ENCODE peak calls at places on chromosomes 7 and 10, in five cellular contexts. One of them, this sample, is unnamed.
A peak's percentile ranks its signal among the peaks of the same experiment; 100 is the strongest.

GRCh38 chr7:88344956-88345832 is 38.5 kb upstream of the STEAP4 start:
- DNase-seq in K562: peak; percentile 13
- DNase-seq in IMR-90: no peak
- DNase-seq in tibial nerve: peak; percentile 45
- DNase-seq in NB4: peak; percentile 46
- DNase-seq in this sample: peak; percentile 52

GRCh38 chr10:102230264-102230860 is 4.3 kb downstream of the ELOVL3 start:
- DNase-seq in K562: peak; percentile 51
- DNase-seq in IMR-90: peak; percentile 42
- DNase-seq in tibial nerve: no peak
- DNase-seq in NB4: peak; percentile 80
- DNase-seq in this sample: peak; percentile 55

GRCh38 chr7:151251926-151252835 is 3.7 kb upstream of the SMARCD3 start:
- DNase-seq in K562: peak; percentile 96
- DNase-seq in IMR-90: peak; percentile 69
- DNase-seq in tibial nerve: peak; percentile 45
- DNase-seq in NB4: no peak
- DNase-seq in this sample: peak; percentile 72

GRCh38 chr10:50439806-50440205 is 183.9 kb downstream of the SGMS1 start:
- DNase-seq in K562: no peak
- DNase-seq in IMR-90: peak; percentile 42
- DNase-seq in tibial nerve: no peak
- DNase-seq in NB4: no peak
- DNase-seq in this sample: no peak

GRCh38 chr10:105207596-105207995 is 566.5 kb downstream of the SORCS3 start:
- DNase-seq in K562: no peak
- DNase-seq in IMR-90: no peak
- DNase-seq in tibial nerve: no peak
- DNase-seq in NB4: no peak
- DNase-seq in this sample: no peak

GRCh38 chr7:33495207-33495606 is 365.8 kb downstream of the BBS9 start:
- DNase-seq in K562: no peak
- DNase-seq in IMR-90: peak; percentile 46
- DNase-seq in tibial nerve: peak; percentile 21
- DNase-seq in NB4: no peak
- DNase-seq in this sample: no peak

GRCh38 chr7:36396150-36396549 is 6.5 kb downstream of the ANLN start:
- DNase-seq in K562: no peak
- DNase-seq in IMR-90: peak; percentile 75
- DNase-seq in tibial nerve: no peak
- DNase-seq in NB4: peak; percentile 41
- DNase-seq in this sample: no peak

GRCh38 chr7:91565499-91566331 is 301.5 kb downstream of the FZD1 start:
- DNase-seq in K562: no peak
- DNase-seq in IMR-90: no peak
- DNase-seq in tibial nerve: peak; percentile 41
- DNase-seq in NB4: no peak
- DNase-seq in this sample: peak; percentile 51

GRCh38 chr7:71750290-71750689 is 618.3 kb downstream of the GALNT17 start:
- DNase-seq in K562: no peak
- DNase-seq in IMR-90: no peak
- DNase-seq in tibial nerve: no peak
- DNase-seq in NB4: no peak
- DNase-seq in this sample: no peak

GRCh38 chr10:48215148-48215982 is 59.1 kb downstream of the FRMPD2 start:
- DNase-seq in K562: peak; percentile 79
- DNase-seq in IMR-90: peak; percentile 20
- DNase-seq in tibial nerve: no peak
- DNase-seq in NB4: peak; percentile 74
- DNase-seq in this sample: peak; percentile 73

GRCh38 chr7:103116511-103116910 is 32.4 kb downstream of the NAPEPLD start:
- DNase-seq in K562: no peak
- DNase-seq in IMR-90: no peak
- DNase-seq in tibial nerve: no peak
- DNase-seq in NB4: no peak
- DNase-seq in this sample: no peak

GRCh38 chr10:17272648-17273047 is 44.6 kb downstream of the VIM start:
- DNase-seq in K562: no peak
- DNase-seq in IMR-90: no peak
- DNase-seq in tibial nerve: no peak
- DNase-seq in NB4: no peak
- DNase-seq in this sample: no peak

GRCh38 chr7:55369427-55369826 is 4.3 kb downstream of the LANCL2 start:
- DNase-seq in K562: no peak
- DNase-seq in IMR-90: peak; percentile 95
- DNase-seq in tibial nerve: no peak
- DNase-seq in NB4: no peak
- DNase-seq in this sample: no peak

GRCh38 chr7:123437447-123437995 is 96.9 kb downstream of the IQUB start:
- DNase-seq in K562: no peak
- DNase-seq in IMR-90: no peak
- DNase-seq in tibial nerve: no peak
- DNase-seq in NB4: peak; percentile 12
- DNase-seq in this sample: no peak

GRCh38 chr10:100183482-100183881 is 2.3 kb downstream of the ERLIN1 start:
- DNase-seq in K562: no peak
- DNase-seq in IMR-90: peak; percentile 10
- DNase-seq in tibial nerve: no peak
- DNase-seq in NB4: peak; percentile 92
- DNase-seq in this sample: no peak

GRCh38 chr7:149690688-149691446 is 82.5 kb downstream of the ZNF467 start:
- DNase-seq in K562: peak; percentile 84
- DNase-seq in IMR-90: peak; percentile 71
- DNase-seq in tibial nerve: peak; percentile 67
- DNase-seq in NB4: peak; percentile 86
- DNase-seq in this sample: peak; percentile 46

GRCh38 chr7:50355817-50356178 is 51.3 kb downstream of the IKZF1 start:
- DNase-seq in K562: peak; percentile 81
- DNase-seq in IMR-90: no peak
- DNase-seq in tibial nerve: no peak
- DNase-seq in NB4: peak; percentile 49
- DNase-seq in this sample: no peak

GRCh38 chr10:16441106-16441850 is 4.5 kb downstream of the PTER start:
- DNase-seq in K562: no peak
- DNase-seq in IMR-90: peak; percentile 19
- DNase-seq in tibial nerve: no peak
- DNase-seq in NB4: no peak
- DNase-seq in this sample: no peak

GRCh38 chr7:111089822-111090426 is 1.0 kb upstream of the LRRN3 start:
- DNase-seq in K562: peak; percentile 72
- DNase-seq in IMR-90: peak; percentile 64
- DNase-seq in tibial nerve: no peak
- DNase-seq in NB4: peak; percentile 56
- DNase-seq in this sample: no peak

GRCh38 chr10:43090188-43090587 is 13.3 kb downstream of the RET start:
- DNase-seq in K562: no peak
- DNase-seq in IMR-90: no peak
- DNase-seq in tibial nerve: no peak
- DNase-seq in NB4: no peak
- DNase-seq in this sample: peak; percentile 44

GRCh38 chr7:26937956-26938623 is 73.7 kb upstream of the SKAP2 start:
- DNase-seq in K562: no peak
- DNase-seq in IMR-90: no peak
- DNase-seq in tibial nerve: no peak
- DNase-seq in NB4: no peak
- DNase-seq in this sample: no peak

GRCh38 chr7:5218564-5219360 is 28.7 kb downstream of the WIPI2 start:
- DNase-seq in K562: no peak
- DNase-seq in IMR-90: no peak
- DNase-seq in tibial nerve: no peak
- DNase-seq in NB4: peak; percentile 94
- DNase-seq in this sample: peak; percentile 36

GRCh38 chr10:132111871-132112341 is 46.2 kb downstream of the JAKMIP3 start:
- DNase-seq in K562: no peak
- DNase-seq in IMR-90: no peak
- DNase-seq in tibial nerve: no peak
- DNase-seq in NB4: no peak
- DNase-seq in this sample: no peak

DNA sequence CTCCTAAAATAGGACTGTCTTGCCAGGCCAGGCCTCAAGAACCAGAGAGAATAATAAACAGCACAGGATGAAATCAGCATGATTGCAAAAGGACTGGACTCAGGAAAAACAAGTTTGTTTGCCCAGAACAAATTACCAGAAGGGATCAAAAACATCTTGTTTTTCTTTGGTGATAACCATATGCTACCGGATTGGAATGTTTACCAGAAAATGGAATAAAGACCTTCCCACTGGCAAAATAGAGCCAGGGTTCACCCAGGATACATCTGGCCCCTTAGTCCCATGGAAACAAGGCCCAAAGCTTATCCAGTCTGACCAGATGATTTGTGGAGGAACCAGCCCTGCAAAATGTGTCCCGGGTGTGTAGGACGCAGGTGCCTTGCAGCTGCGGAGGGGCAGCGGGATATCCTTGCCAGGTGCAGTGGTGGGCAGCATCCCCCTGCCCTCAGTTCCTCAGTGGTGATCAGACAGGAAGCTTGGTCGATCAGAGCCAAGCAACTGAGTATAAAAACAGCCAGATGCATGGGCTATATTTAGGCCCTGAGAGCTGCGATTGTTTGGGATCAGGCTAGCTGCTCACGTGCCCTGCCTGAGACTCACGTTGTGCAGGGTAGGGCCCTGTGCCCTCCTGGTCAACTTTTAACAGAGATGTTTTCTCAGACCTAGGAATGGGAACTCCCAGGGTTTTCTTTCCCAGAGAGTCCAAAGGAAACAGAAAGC is 4.6 kb upstream of the ZNF22 start:
- DNase-seq in K562: no peak
- DNase-seq in IMR-90: peak; percentile 71
- DNase-seq in tibial nerve: peak; percentile 79
- DNase-seq in NB4: peak; percentile 59
- DNase-seq in this sample: peak; percentile 59
- TF ChIP-seq POLR2A in K562: no peak
- TF ChIP-seq POLR2A in IMR-90: no peak
- TF ChIP-seq POLR2A in tibial nerve: no peak
- TF ChIP-seq POLR2A in NB4: no peak
- TF ChIP-seq POLR2A in this sample: no peak

DNA sequence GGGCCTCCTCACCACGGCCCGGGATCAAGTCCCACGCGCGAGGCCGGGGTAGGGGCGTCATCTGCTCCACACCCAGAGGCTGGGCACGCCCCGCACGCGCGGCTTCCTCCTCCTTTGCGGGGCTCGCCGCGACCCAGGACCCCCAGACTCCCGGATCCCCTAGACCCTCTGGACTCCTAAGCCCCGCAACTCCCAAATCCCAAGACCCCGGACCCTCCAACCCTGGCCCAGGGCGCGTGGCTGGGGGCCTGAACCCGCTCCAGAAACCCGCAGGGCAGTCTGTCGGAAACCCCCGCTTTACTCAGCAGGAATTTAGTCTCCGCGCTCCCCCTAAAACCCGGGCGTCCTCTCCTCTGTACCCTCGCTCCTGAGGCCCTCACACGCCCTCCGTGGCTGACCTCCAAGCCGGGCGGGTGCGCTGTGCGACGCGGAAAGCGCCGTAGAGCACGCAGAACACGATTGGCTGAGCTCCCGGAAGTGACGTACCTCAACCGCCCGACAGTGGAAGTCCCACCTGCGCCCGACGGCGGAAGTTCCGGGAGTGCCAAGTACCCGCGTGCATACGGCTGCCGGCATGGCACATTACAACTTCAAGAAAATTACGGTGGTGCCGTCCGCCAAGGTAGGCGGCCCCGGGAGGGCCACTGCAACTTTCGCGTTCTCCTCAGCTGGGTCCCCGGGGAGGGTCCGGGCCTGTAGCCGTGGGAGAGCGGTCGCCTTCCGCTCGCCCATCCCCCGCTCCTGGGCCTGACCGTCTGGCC is at the start of gene GTPBP4:
- DNase-seq in K562: peak; percentile 94
- DNase-seq in IMR-90: peak; percentile 97
- DNase-seq in tibial nerve: peak; percentile 98
- DNase-seq in NB4: peak; percentile 99
- DNase-seq in this sample: peak; percentile 99
- H3K4me3 ChIP-seq in K562: peak within 1 kb of the TSS; percentile 94
- H3K4me3 ChIP-seq in IMR-90: peak within 1 kb of the TSS; percentile 63
- H3K4me3 ChIP-seq in tibial nerve: peak within 1 kb of the TSS; percentile 70
- H3K4me3 ChIP-seq in NB4: peak within 1 kb of the TSS; percentile 89
- H3K4me3 ChIP-seq in this sample: peak within 1 kb of the TSS; percentile 100

GRCh38 chr10:21095494-21096055 is 198.5 kb upstream of the NEBL start:
- DNase-seq in K562: no peak
- DNase-seq in IMR-90: no peak
- DNase-seq in tibial nerve: no peak
- DNase-seq in NB4: no peak
- DNase-seq in this sample: no peak

GRCh38 chr10:21099291-21099800 is 202.2 kb upstream of the NEBL start:
- DNase-seq in K562: no peak
- DNase-seq in IMR-90: no peak
- DNase-seq in tibial nerve: no peak
- DNase-seq in NB4: no peak
- DNase-seq in this sample: no peak

GRCh38 chr10:21097926-21098355 is 200.8 kb upstream of the NEBL start:
- DNase-seq in K562: no peak
- DNase-seq in IMR-90: no peak
- DNase-seq in tibial nerve: no peak
- DNase-seq in NB4: no peak
- DNase-seq in this sample: no peak

GRCh38 chr10:21092683-21093524 is 195.8 kb upstream of the NEBL start:
- DNase-seq in K562: no peak
- DNase-seq in IMR-90: no peak
- DNase-seq in tibial nerve: no peak
- DNase-seq in NB4: no peak
- DNase-seq in this sample: no peak

GRCh38 chr10:21095073-21095472 is 198.0 kb upstream of the NEBL start:
- DNase-seq in K562: no peak
- DNase-seq in IMR-90: no peak
- DNase-seq in tibial nerve: no peak
- DNase-seq in NB4: no peak
- DNase-seq in this sample: no peak
- TF ChIP-seq POLR2A in K562: no peak
- TF ChIP-seq POLR2A in IMR-90: no peak
- TF ChIP-seq POLR2A in tibial nerve: no peak
- TF ChIP-seq POLR2A in NB4: no peak
- TF ChIP-seq POLR2A in this sample: no peak

DNA sequence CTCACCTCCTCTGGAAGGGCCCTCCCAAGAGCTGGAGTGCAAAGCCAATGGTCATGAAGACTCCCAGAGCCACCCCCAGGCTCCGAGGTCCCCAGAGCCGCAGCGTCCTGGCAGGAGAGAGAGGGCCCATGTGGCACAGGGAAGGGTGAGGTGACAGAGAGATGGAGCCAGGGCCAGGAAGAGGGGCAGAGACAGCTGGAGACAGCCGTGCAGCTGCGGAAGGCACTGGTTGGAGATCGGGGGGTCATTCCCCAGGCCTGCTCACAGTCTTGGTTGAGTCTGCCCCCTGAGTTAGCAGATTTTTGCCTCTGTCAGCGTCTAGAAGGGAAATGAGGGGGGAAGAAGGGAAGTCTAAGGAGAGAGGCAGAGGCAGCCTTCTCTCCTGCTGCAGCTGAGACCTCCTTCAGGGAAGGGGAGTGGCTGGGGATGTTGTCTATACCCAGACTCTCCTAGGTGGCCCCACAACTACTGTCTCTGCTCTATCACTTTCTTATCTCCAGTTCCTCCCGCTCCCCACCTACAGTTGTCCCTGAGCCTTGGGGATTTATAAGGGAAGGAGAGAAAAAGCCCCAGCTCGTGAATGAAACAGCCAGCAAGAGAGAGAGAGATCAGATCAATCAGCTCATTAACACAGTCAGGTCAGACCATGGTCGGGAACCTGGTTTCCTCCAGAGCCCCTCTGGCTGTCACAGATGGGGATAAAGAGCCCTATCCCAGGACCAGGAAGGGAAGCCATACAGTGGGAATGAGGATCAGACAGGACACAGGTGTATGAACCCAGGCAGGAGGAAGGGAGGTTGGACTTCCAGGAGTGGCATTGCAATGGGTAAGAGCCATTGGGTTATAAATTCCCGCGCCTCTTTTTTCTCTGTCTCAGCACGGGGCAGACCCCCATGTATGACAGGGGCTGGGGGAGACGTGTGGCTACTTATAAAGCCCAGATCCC is 1.2 kb downstream of the GAL3ST4 start:
- DNase-seq in K562: peak; percentile 76
- DNase-seq in IMR-90: no peak
- DNase-seq in tibial nerve: no peak
- DNase-seq in NB4: peak; percentile 10
- DNase-seq in this sample: no peak
- H3K4me3 ChIP-seq in K562: peak overlapping the region; percentile 32
- H3K4me3 ChIP-seq in IMR-90: peak overlapping the region; percentile 39
- H3K4me3 ChIP-seq in tibial nerve: peak overlapping the region; percentile 54
- H3K4me3 ChIP-seq in NB4: no peak overlapping the region
- H3K4me3 ChIP-seq in this sample: no peak overlapping the region